ENCODE peak calls at places on chromosomes 3 and 15, in seven cellular contexts. One of them, this sample, is unnamed.

GRCh38 chr3:138113309-138113708 is 2.1 kb downstream of the DZIP1L start:
- DNase-seq in H9: peak
- DNase-seq in brain microvascular endothelial cell: no peak
- DNase-seq in ovary: no peak
- DNase-seq in choroid plexus epithelial cell: peak
- DNase-seq in lower lobe of right lung: no peak
- DNase-seq in fibroblast of the aortic adventitia: no peak
- DNase-seq in this sample: no peak

GRCh38 chr15:59232476-59232875 is 25.8 kb downstream of the LDHAL6B start:
- DNase-seq in ovary: no peak
- DNase-seq in choroid plexus epithelial cell: peak
- DNase-seq in brain microvascular endothelial cell: peak
- DNase-seq in fibroblast of the aortic adventitia: peak
- DNase-seq in lower lobe of right lung: no peak
- DNase-seq in H9: no peak
- DNase-seq in this sample: no peak

GRCh38 chr3:128794067-128794768 is 68.2 kb downstream of the RAB7A start:
- DNase-seq in lower lobe of right lung: no peak
- DNase-seq in choroid plexus epithelial cell: peak
- DNase-seq in fibroblast of the aortic adventitia: peak
- DNase-seq in ovary: no peak
- DNase-seq in H9: no peak
- DNase-seq in brain microvascular endothelial cell: peak
- DNase-seq in this sample: no peak

GRCh38 chr3:66456711-66457173 is 44.1 kb downstream of the LRIG1 start:
- DNase-seq in choroid plexus epithelial cell: no peak
- DNase-seq in H9: no peak
- DNase-seq in ovary: no peak
- DNase-seq in lower lobe of right lung: no peak
- DNase-seq in brain microvascular endothelial cell: no peak
- DNase-seq in fibroblast of the aortic adventitia: no peak
- DNase-seq in this sample: no peak

GRCh38 chr15:71443538-71443937 is 328.3 kb downstream of the THSD4 start:
- DNase-seq in choroid plexus epithelial cell: peak
- DNase-seq in brain microvascular endothelial cell: peak
- DNase-seq in lower lobe of right lung: peak
- DNase-seq in H9: peak
- DNase-seq in ovary: peak
- DNase-seq in fibroblast of the aortic adventitia: peak
- DNase-seq in this sample: no peak

GRCh38 chr3:32531010-32531647 is 28.5 kb upstream of the CMTM6 start:
- DNase-seq in fibroblast of the aortic adventitia: no peak
- DNase-seq in choroid plexus epithelial cell: peak
- DNase-seq in H9: no peak
- DNase-seq in lower lobe of right lung: no peak
- DNase-seq in brain microvascular endothelial cell: no peak
- DNase-seq in ovary: no peak
- DNase-seq in this sample: no peak

GRCh38 chr3:185998136-185998535 is 60.3 kb upstream of the TRA2B start:
- DNase-seq in lower lobe of right lung: no peak
- DNase-seq in ovary: no peak
- DNase-seq in choroid plexus epithelial cell: no peak
- DNase-seq in brain microvascular endothelial cell: no peak
- DNase-seq in fibroblast of the aortic adventitia: no peak
- DNase-seq in H9: no peak
- DNase-seq in this sample: no peak

GRCh38 chr15:94951538-94951937 is 720.2 kb downstream of the MCTP2 start:
- DNase-seq in ovary: no peak
- DNase-seq in choroid plexus epithelial cell: no peak
- DNase-seq in brain microvascular endothelial cell: no peak
- DNase-seq in fibroblast of the aortic adventitia: no peak
- DNase-seq in lower lobe of right lung: no peak
- DNase-seq in H9: no peak
- DNase-seq in this sample: no peak

GRCh38 chr15:84671211-84671610 is 13.2 kb upstream of the NMB start:
- DNase-seq in lower lobe of right lung: no peak
- DNase-seq in fibroblast of the aortic adventitia: peak
- DNase-seq in ovary: no peak
- DNase-seq in brain microvascular endothelial cell: peak
- DNase-seq in H9: no peak
- DNase-seq in choroid plexus epithelial cell: peak
- DNase-seq in this sample: no peak

GRCh38 chr3:196641278-196642058 is 2.0 kb downstream of the NRROS start:
- DNase-seq in brain microvascular endothelial cell: no peak
- DNase-seq in fibroblast of the aortic adventitia: no peak
- DNase-seq in lower lobe of right lung: no peak
- DNase-seq in ovary: no peak
- DNase-seq in H9: no peak
- DNase-seq in choroid plexus epithelial cell: no peak
- DNase-seq in this sample: no peak

GRCh38 chr3:65953301-65953812 is 85.4 kb downstream of the MAGI1 start:
- DNase-seq in lower lobe of right lung: peak
- DNase-seq in choroid plexus epithelial cell: no peak
- DNase-seq in H9: peak
- DNase-seq in brain microvascular endothelial cell: peak
- DNase-seq in ovary: peak
- DNase-seq in fibroblast of the aortic adventitia: peak
- DNase-seq in this sample: no peak

GRCh38 chr3:66923991-66924390 is 74.1 kb upstream of the KBTBD8 start:
- DNase-seq in brain microvascular endothelial cell: no peak
- DNase-seq in fibroblast of the aortic adventitia: no peak
- DNase-seq in choroid plexus epithelial cell: no peak
- DNase-seq in lower lobe of right lung: no peak
- DNase-seq in H9: no peak
- DNase-seq in ovary: no peak
- DNase-seq in this sample: no peak

GRCh38 chr3:45950686-45951600 is 7.7 kb downstream of the CXCR6 start:
- DNase-seq in H9: no peak
- DNase-seq in fibroblast of the aortic adventitia: no peak
- DNase-seq in brain microvascular endothelial cell: no peak
- DNase-seq in lower lobe of right lung: no peak
- DNase-seq in choroid plexus epithelial cell: no peak
- DNase-seq in ovary: no peak
- DNase-seq in this sample: no peak

GRCh38 chr3:187567026-187567425 is 103.2 kb downstream of the SST start:
- DNase-seq in fibroblast of the aortic adventitia: peak
- DNase-seq in brain microvascular endothelial cell: no peak
- DNase-seq in lower lobe of right lung: no peak
- DNase-seq in choroid plexus epithelial cell: peak
- DNase-seq in ovary: no peak
- DNase-seq in H9: no peak
- DNase-seq in this sample: no peak

GRCh38 chr3:144415492-144415891 is 443.9 kb downstream of the DIPK2A start:
- DNase-seq in lower lobe of right lung: no peak
- DNase-seq in fibroblast of the aortic adventitia: no peak
- DNase-seq in H9: no peak
- DNase-seq in brain microvascular endothelial cell: no peak
- DNase-seq in ovary: no peak
- DNase-seq in choroid plexus epithelial cell: no peak
- DNase-seq in this sample: no peak

GRCh38 chr15:64524778-64525177 is 64.4 kb downstream of the ZNF609 start:
- DNase-seq in ovary: no peak
- DNase-seq in fibroblast of the aortic adventitia: no peak
- DNase-seq in H9: no peak
- DNase-seq in lower lobe of right lung: no peak
- DNase-seq in brain microvascular endothelial cell: no peak
- DNase-seq in choroid plexus epithelial cell: no peak
- DNase-seq in this sample: no peak

GRCh38 chr15:99324082-99324620 is 72.9 kb downstream of the LRRC28 start:
- DNase-seq in lower lobe of right lung: no peak
- DNase-seq in brain microvascular endothelial cell: peak
- DNase-seq in ovary: no peak
- DNase-seq in H9: no peak
- DNase-seq in fibroblast of the aortic adventitia: peak
- DNase-seq in choroid plexus epithelial cell: peak
- DNase-seq in this sample: no peak

DNA sequence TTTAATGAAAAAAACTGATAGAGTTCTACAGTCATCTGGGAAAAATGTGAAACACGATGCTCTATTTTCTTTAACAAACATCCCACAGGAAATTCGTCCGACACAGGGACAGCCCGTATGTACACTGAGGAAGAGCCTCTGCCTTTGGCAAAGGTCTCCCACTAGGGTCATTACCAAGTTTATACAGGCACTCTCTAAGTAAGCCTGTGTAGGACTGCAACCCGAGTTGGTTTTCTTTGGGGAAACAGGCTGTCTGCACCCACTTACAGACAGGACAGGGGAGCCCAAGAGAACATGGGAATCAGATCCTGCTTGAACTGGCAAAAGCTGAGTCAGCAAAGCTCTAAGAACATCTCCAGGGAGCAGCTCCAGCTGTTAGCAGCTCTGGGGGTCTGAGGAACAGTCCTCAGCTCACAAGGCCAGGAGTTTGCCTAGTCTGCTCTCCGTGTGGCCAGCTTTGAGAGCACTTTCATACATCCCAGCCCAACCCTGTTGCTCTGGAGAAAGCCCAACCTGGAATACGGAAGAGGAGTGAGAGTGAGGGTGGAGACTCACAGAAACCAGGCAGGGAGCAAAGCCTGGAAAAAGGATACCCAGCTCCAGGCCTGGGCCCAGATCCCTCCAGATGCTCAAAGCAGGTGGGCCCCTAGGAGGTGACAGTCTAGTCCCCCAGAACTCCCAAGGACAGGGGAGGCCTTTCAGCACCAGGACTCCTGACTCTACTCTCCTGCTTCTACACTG is 1.9 kb downstream of the TBC1D2B start:
- DNase-seq in brain microvascular endothelial cell: peak
- DNase-seq in H9: peak
- DNase-seq in fibroblast of the aortic adventitia: peak
- DNase-seq in choroid plexus epithelial cell: peak
- DNase-seq in lower lobe of right lung: no peak
- DNase-seq in ovary: peak
- DNase-seq in this sample: peak
- TF ChIP-seq CTCF in brain microvascular endothelial cell: peak
- TF ChIP-seq CTCF in H9: no peak
- TF ChIP-seq CTCF in fibroblast of the aortic adventitia: no peak
- TF ChIP-seq CTCF in choroid plexus epithelial cell: no peak
- TF ChIP-seq CTCF in lower lobe of right lung: no peak
- TF ChIP-seq CTCF in ovary: no peak
- TF ChIP-seq CTCF in this sample: no peak

DNA sequence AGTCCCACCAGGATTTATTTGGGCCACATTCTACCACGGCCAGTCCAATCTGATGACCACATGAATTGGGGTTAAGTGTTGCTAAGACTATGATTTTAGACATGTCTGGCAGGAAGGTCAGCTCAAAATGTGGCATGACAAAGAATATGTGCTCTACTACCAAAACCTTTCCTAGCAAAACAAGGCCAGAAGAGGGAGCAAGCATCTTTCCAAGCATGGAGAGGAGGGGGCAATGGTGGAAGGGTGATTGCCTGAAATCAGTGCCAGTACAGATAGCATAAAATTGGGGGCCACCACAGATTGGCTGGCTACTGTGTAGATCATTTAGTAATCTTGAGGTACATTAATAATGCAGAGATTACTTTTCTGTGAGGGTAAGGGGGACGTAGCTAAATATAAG is 43.2 kb downstream of the TMEM39A start:
- DNase-seq in H9: peak
- DNase-seq in fibroblast of the aortic adventitia: no peak
- DNase-seq in brain microvascular endothelial cell: no peak
- DNase-seq in ovary: no peak
- DNase-seq in lower lobe of right lung: no peak
- DNase-seq in choroid plexus epithelial cell: no peak
- DNase-seq in this sample: no peak
- TF ChIP-seq CTCF in H9: peak
- TF ChIP-seq CTCF in fibroblast of the aortic adventitia: peak
- TF ChIP-seq CTCF in brain microvascular endothelial cell: peak
- TF ChIP-seq CTCF in ovary: no peak
- TF ChIP-seq CTCF in lower lobe of right lung: no peak
- TF ChIP-seq CTCF in choroid plexus epithelial cell: peak
- TF ChIP-seq CTCF in this sample: peak

GRCh38 chr3:60742606-60743145 is 508.6 kb downstream of the FHIT start:
- DNase-seq in fibroblast of the aortic adventitia: peak
- DNase-seq in H9: peak
- DNase-seq in choroid plexus epithelial cell: peak
- DNase-seq in brain microvascular endothelial cell: peak
- DNase-seq in lower lobe of right lung: no peak
- DNase-seq in ovary: no peak
- DNase-seq in this sample: no peak

GRCh38 chr3:60746043-60746638 is 505.1 kb downstream of the FHIT start:
- DNase-seq in fibroblast of the aortic adventitia: no peak
- DNase-seq in lower lobe of right lung: no peak
- DNase-seq in brain microvascular endothelial cell: no peak
- DNase-seq in ovary: no peak
- DNase-seq in H9: no peak
- DNase-seq in choroid plexus epithelial cell: no peak
- DNase-seq in this sample: no peak

GRCh38 chr3:60737633-60738399 is 513.4 kb downstream of the FHIT start:
- DNase-seq in choroid plexus epithelial cell: no peak
- DNase-seq in brain microvascular endothelial cell: no peak
- DNase-seq in fibroblast of the aortic adventitia: no peak
- DNase-seq in lower lobe of right lung: no peak
- DNase-seq in ovary: no peak
- DNase-seq in H9: no peak
- DNase-seq in this sample: no peak

GRCh38 chr3:60746690-60747416 is 504.4 kb downstream of the FHIT start:
- DNase-seq in fibroblast of the aortic adventitia: peak
- DNase-seq in lower lobe of right lung: no peak
- DNase-seq in H9: no peak
- DNase-seq in ovary: no peak
- DNase-seq in choroid plexus epithelial cell: peak
- DNase-seq in brain microvascular endothelial cell: no peak
- DNase-seq in this sample: no peak

GRCh38 chr3:60743631-60744164 is 507.6 kb downstream of the FHIT start:
- DNase-seq in brain microvascular endothelial cell: no peak
- DNase-seq in lower lobe of right lung: no peak
- DNase-seq in fibroblast of the aortic adventitia: no peak
- DNase-seq in ovary: no peak
- DNase-seq in H9: peak
- DNase-seq in choroid plexus epithelial cell: peak
- DNase-seq in this sample: no peak
- TF ChIP-seq CTCF in brain microvascular endothelial cell: peak
- TF ChIP-seq CTCF in lower lobe of right lung: no peak
- TF ChIP-seq CTCF in fibroblast of the aortic adventitia: no peak
- TF ChIP-seq CTCF in ovary: no peak
- TF ChIP-seq CTCF in H9: peak
- TF ChIP-seq CTCF in choroid plexus epithelial cell: no peak
- TF ChIP-seq CTCF in this sample: peak

GRCh38 chr3:114417265-114417664 is 123.4 kb downstream of the TIGIT start:
- DNase-seq in ovary: no peak
- DNase-seq in lower lobe of right lung: no peak
- DNase-seq in H9: no peak
- DNase-seq in choroid plexus epithelial cell: no peak
- DNase-seq in brain microvascular endothelial cell: no peak
- DNase-seq in fibroblast of the aortic adventitia: no peak
- DNase-seq in this sample: no peak

GRCh38 chr3:114411292-114411691 is 117.5 kb downstream of the TIGIT start:
- DNase-seq in H9: no peak
- DNase-seq in fibroblast of the aortic adventitia: peak
- DNase-seq in lower lobe of right lung: no peak
- DNase-seq in choroid plexus epithelial cell: peak
- DNase-seq in brain microvascular endothelial cell: no peak
- DNase-seq in ovary: peak
- DNase-seq in this sample: no peak

GRCh38 chr3:114408763-114409162 is 114.9 kb downstream of the TIGIT start:
- DNase-seq in brain microvascular endothelial cell: no peak
- DNase-seq in H9: no peak
- DNase-seq in lower lobe of right lung: no peak
- DNase-seq in fibroblast of the aortic adventitia: no peak
- DNase-seq in choroid plexus epithelial cell: no peak
- DNase-seq in ovary: peak
- DNase-seq in this sample: no peak

GRCh38 chr3:114409291-114409690 is 115.5 kb downstream of the TIGIT start:
- DNase-seq in lower lobe of right lung: no peak
- DNase-seq in choroid plexus epithelial cell: no peak
- DNase-seq in brain microvascular endothelial cell: no peak
- DNase-seq in ovary: no peak
- DNase-seq in H9: no peak
- DNase-seq in fibroblast of the aortic adventitia: no peak
- DNase-seq in this sample: no peak

GRCh38 chr3:114411811-114412803 is 118.3 kb downstream of the TIGIT start:
- DNase-seq in fibroblast of the aortic adventitia: peak
- DNase-seq in choroid plexus epithelial cell: peak
- DNase-seq in ovary: peak
- DNase-seq in brain microvascular endothelial cell: peak
- DNase-seq in lower lobe of right lung: no peak
- DNase-seq in H9: no peak
- DNase-seq in this sample: no peak
- TF ChIP-seq CTCF in fibroblast of the aortic adventitia: peak
- TF ChIP-seq CTCF in choroid plexus epithelial cell: peak
- TF ChIP-seq CTCF in ovary: no peak
- TF ChIP-seq CTCF in brain microvascular endothelial cell: peak
- TF ChIP-seq CTCF in lower lobe of right lung: no peak
- TF ChIP-seq CTCF in H9: no peak
- TF ChIP-seq CTCF in this sample: peak

This sample was measured in osteocyte.